ENCODE peak calls at places on chromosomes 13 and 19, in four cellular contexts. N, P, A and C are unnamed samples.

GRCh38 chr13:28493740-28494536 is 990 bp downstream of the FLT1 start:
- DNase-seq in N (no peak), A (no peak), P (no peak), C (no peak)

GRCh38 chr13:107883561-107884175 is 331.7 kb downstream of the LIG4 start:
- DNase-seq in A (peak), N (no peak), P (no peak), C (no peak)

GRCh38 chr13:65943024-65943423 is 1287.1 kb downstream of the PCDH9 start:
- DNase-seq in A (peak), N (no peak), P (no peak), C (no peak)

GRCh38 chr13:92547256-92547655 is 679.4 kb upstream of the GPC6 start:
- DNase-seq in N (no peak), P (no peak), A (peak), C (no peak)

GRCh38 chr13:105345116-105345515 is 1190.3 kb downstream of the EFNB2 start:
- DNase-seq in P (no peak), A (no peak), N (no peak), C (no peak)

GRCh38 chr19:12828494-12828893 is 5.9 kb downstream of the RTBDN start:
- DNase-seq in A (peak), N (no peak), P (no peak), C (no peak)

GRCh38 chr13:78660130-78660857 is 1.3 kb upstream of the OBI1 start:
- DNase-seq in N (no peak), A (no peak), P (peak), C (no peak)

GRCh38 chr19:48000846-48001245 is 6.4 kb downstream of the ELSPBP1 start:
- DNase-seq in P (no peak), A (peak), N (no peak), C (no peak)

GRCh38 chr19:49113762-49114629 is at the start of gene LIN7B:
- DNase-seq in N (no peak), P (peak), A (peak), C (peak)

GRCh38 chr19:13366529-13367143 is 139.6 kb downstream of the CACNA1A start:
- DNase-seq in P (no peak), A (peak), N (no peak), C (peak)

GRCh38 chr19:483332-484072 is 12.8 kb upstream of the MADCAM1 start:
- DNase-seq in N (no peak), P (no peak), A (no peak), C (no peak)

GRCh38 chr13:98274921-98275487 is 97.9 kb upstream of the RNF113B start:
- DNase-seq in N (no peak), P (no peak), A (no peak), C (no peak)

GRCh38 chr13:20006206-20006605 is 47.7 kb downstream of the ZMYM2 start:
- DNase-seq in P (no peak), N (no peak), A (peak), C (no peak)

GRCh38 chr19:18456974-18457373 is 19.0 kb upstream of the ISYNA1 start:
- DNase-seq in A (no peak), P (no peak), N (peak), C (no peak)

GRCh38 chr19:3687774-3688706 is 12.2 kb downstream of the PIP5K1C start:
- DNase-seq in A (no peak), N (no peak), P (peak), C (no peak)

GRCh38 chr13:112213467-112214245 is 146.7 kb downstream of the SOX1 start:
- DNase-seq in A (peak), N (no peak), P (no peak), C (no peak)

GRCh38 chr13:67238277-67238859 is 8.2 kb upstream of the PCDH9 start:
- DNase-seq in A (peak), N (no peak), P (no peak), C (no peak)

GRCh38 chr13:100561599-100562204 is 26.9 kb downstream of the GGACT start:
- DNase-seq in P (no peak), N (no peak), A (no peak), C (no peak)

GRCh38 chr19:7718668-7719067 is 13.2 kb downstream of the CLEC4G start:
- DNase-seq in A (no peak), N (no peak), P (no peak), C (no peak)

GRCh38 chr13:114143806-114144605 is 11.6 kb upstream of the RASA3 start:
- DNase-seq in A (no peak), P (peak), N (no peak), C (no peak)
- TF ChIP-seq CTCF in A (peak), P (peak), N (no peak), C (peak)

GRCh38 chr19:38839816-38840582 is 8.4 kb upstream of the ECH1 start:
- DNase-seq in N (no peak), P (no peak), A (no peak), C (no peak)

GRCh38 chr19:38837656-38838121 is 6.1 kb upstream of the ECH1 start:
- DNase-seq in N (no peak), A (peak), P (no peak), C (no peak)

GRCh38 chr19:38838986-38839761 is 7.6 kb upstream of the ECH1 start:
- DNase-seq in A (no peak), P (no peak), N (no peak), C (no peak)

GRCh38 chr19:38837304-38837626 is 5.7 kb upstream of the ECH1 start:
- DNase-seq in P (no peak), N (no peak), A (no peak), C (no peak)

GRCh38 chr19:38838208-38838985 is 6.8 kb upstream of the ECH1 start:
- DNase-seq in N (no peak), P (no peak), A (peak), C (no peak)
- TF ChIP-seq CTCF in N (no peak), P (no peak), A (peak), C (no peak)

DNA sequence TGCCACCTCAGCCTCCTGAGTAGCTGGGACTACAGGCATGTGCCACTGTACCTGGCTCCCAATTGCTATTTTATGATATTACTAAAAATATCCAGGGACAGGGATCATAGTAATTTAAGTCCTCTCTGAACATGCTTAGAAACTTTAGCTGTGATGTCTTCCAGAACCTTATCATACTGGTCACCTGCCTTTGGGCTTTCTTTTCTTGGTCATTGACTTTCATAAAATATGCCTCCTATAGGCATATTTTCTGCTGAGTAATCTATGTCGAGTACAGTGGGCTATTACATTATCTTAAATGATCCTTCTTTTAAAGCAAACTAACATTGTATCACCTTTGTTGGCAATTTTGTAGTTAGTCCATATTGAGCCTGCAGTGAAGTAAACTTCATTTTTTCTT is 6.2 kb downstream of the UCHL3 start:
- DNase-seq in N (no peak), A (no peak), P (no peak), C (no peak)
- TF ChIP-seq CTCF in N (no peak), A (no peak), P (no peak), C (no peak)

GRCh38 chr19:16657384-16657783 is 2.6 kb downstream of the SMIM7 start:
- DNase-seq in P (no peak), A (no peak), N (no peak), C (no peak)
- TF ChIP-seq CTCF in P (no peak), A (no peak), N (no peak), C (no peak)

GRCh38 chr13:42048625-42049453 is at the start of gene DGKH:
- DNase-seq in A (peak), N (peak), P (peak), C (peak)
- TF ChIP-seq CTCF in A (peak), N (no peak), P (no peak), C (peak)

GRCh38 chr19:33507021-33507956 is 14.3 kb downstream of the PEPD start:
- DNase-seq in N (no peak), A (peak), P (no peak), C (no peak)
- TF ChIP-seq CTCF in N (no peak), A (no peak), P (no peak), C (no peak)

DNA sequence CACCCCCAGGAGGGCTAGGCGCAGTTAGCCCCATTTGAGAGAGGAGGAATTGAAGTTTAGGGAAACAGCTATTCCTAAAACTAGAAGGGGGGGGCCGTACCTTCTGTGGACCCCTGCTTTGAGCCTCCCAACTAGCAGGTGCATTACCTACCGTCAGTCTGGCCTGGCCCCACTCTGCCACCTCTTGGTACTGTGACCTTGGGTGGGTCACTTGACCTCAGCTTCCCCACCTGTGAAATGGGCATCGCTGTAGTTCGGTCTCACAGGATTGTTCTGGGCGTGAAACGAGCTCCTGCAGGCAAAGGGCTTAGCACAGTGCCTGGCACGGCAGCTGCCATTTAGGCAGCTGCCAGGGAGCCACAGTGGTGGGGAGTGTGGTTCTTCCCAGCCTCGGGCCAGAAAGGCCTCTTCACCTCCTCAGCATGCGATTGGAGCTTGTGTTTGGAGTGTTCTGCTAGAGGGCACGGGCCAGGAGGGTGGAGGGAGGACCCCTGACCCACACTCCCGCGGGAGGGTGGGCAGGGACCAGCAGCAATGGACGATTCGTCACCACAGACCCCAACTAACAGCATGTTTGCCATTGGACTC is 32.0 kb downstream of the CAPN12 start:
- DNase-seq in P (no peak), A (no peak), N (no peak), C (no peak)
- TF ChIP-seq CTCF in P (no peak), A (no peak), N (no peak), C (no peak)

GRCh38 chr13:45925151-45925550 is 73.6 kb upstream of the SIAH3 start:
- DNase-seq in A (peak), N (no peak), P (no peak), C (no peak)
- TF ChIP-seq CTCF in A (peak), N (no peak), P (no peak), C (no peak)